ENCODE peak calls at places on chromosome 18, in nine cellular contexts. D, V, X, Q, T, A, Y, O and F are unnamed samples.

GRCh38 chr18:22084547-22084946 is 84.8 kb upstream of the GATA6 start:
- DNase-seq in D (no peak), V (no peak), X (no peak), Q (no peak), T (peak; percentile 92), A (peak; percentile 36), Y (no peak), O (no peak), F (no peak)

GRCh38 chr18:77073336-77074093 is 59.1 kb downstream of the MBP start:
- DNase-seq in D (no peak), V (no peak), X (no peak), Q (no peak), T (no peak), A (no peak), Y (no peak), O (no peak), F (no peak)

GRCh38 chr18:78713064-78713463 is 266.6 kb upstream of the SALL3 start:
- DNase-seq in D (no peak), V (no peak), X (no peak), Q (no peak), T (no peak), A (no peak), Y (no peak), O (peak; percentile 66), F (no peak)

GRCh38 chr18:60372598-60372997 is at the start of gene MC4R:
- DNase-seq in D (peak; percentile 74), V (no peak), X (no peak), Q (no peak), T (no peak), A (peak; percentile 14), Y (peak; percentile 84), O (peak; percentile 36), F (no peak)

GRCh38 chr18:47931707-47932103 is 1.2 kb upstream of the SMAD2 start:
- DNase-seq in D (peak; percentile 41), V (no peak), X (no peak), Q (peak; percentile 2), T (peak; percentile 38), A (no peak), Y (peak; percentile 20), O (peak; percentile 76), F (no peak)

GRCh38 chr18:9477509-9477908 is 2.2 kb downstream of the RALBP1 start:
- DNase-seq in D (no peak), V (no peak), X (no peak), Q (no peak), T (no peak), A (no peak), Y (no peak), O (no peak), F (no peak)

GRCh38 chr18:41899535-41899934 is 55.5 kb upstream of the PIK3C3 start:
- DNase-seq in D (no peak), V (no peak), X (peak; percentile 47), Q (no peak), T (no peak), A (no peak), Y (no peak), O (peak; percentile 3), F (no peak)

GRCh38 chr18:35049111-35050003 is 8.1 kb downstream of the MAPRE2 start:
- DNase-seq in D (no peak), V (no peak), X (peak; percentile 78), Q (no peak), T (no peak), A (no peak), Y (no peak), O (no peak), F (no peak)

GRCh38 chr18:58276640-58277456 is 232.8 kb downstream of the NEDD4L start:
- DNase-seq in D (no peak), V (no peak), X (no peak), Q (no peak), T (no peak), A (no peak), Y (no peak), O (no peak), F (no peak)

GRCh38 chr18:12908706-12909105 is 24.7 kb upstream of the PTPN2 start:
- DNase-seq in D (peak; percentile 27), V (no peak), X (no peak), Q (no peak), T (no peak), A (no peak), Y (peak; percentile 5), O (no peak), F (no peak)

GRCh38 chr18:51149605-51150429 is 47.7 kb downstream of the MEX3C start:
- DNase-seq in D (peak; percentile 63), V (no peak), X (peak; percentile 17), Q (no peak), T (no peak), A (no peak), Y (peak; percentile 83), O (no peak), F (no peak)

GRCh38 chr18:13909141-13909540 is 6.2 kb downstream of the MC2R start:
- DNase-seq in D (no peak), V (no peak), X (peak; percentile 39), Q (no peak), T (no peak), A (no peak), Y (no peak), O (no peak), F (no peak)

GRCh38 chr18:11147962-11148654 is 1.3 kb downstream of the PIEZO2 start:
- DNase-seq in D (peak; percentile 46), V (no peak), X (peak; percentile 82), Q (no peak), T (no peak), A (no peak), Y (peak; percentile 22), O (peak; percentile 47), F (peak; percentile 65)
- H3K4me3 ChIP-seq in D (peak overlapping the region; percentile 33), V (peak overlapping the region; percentile 53), X (peak overlapping the region; percentile 62), Q (no peak overlapping the region), T (no peak overlapping the region), A (peak overlapping the region; percentile 61), Y (peak overlapping the region; percentile 67), O (peak overlapping the region; percentile 65), F (peak overlapping the region; percentile 39)

DNA sequence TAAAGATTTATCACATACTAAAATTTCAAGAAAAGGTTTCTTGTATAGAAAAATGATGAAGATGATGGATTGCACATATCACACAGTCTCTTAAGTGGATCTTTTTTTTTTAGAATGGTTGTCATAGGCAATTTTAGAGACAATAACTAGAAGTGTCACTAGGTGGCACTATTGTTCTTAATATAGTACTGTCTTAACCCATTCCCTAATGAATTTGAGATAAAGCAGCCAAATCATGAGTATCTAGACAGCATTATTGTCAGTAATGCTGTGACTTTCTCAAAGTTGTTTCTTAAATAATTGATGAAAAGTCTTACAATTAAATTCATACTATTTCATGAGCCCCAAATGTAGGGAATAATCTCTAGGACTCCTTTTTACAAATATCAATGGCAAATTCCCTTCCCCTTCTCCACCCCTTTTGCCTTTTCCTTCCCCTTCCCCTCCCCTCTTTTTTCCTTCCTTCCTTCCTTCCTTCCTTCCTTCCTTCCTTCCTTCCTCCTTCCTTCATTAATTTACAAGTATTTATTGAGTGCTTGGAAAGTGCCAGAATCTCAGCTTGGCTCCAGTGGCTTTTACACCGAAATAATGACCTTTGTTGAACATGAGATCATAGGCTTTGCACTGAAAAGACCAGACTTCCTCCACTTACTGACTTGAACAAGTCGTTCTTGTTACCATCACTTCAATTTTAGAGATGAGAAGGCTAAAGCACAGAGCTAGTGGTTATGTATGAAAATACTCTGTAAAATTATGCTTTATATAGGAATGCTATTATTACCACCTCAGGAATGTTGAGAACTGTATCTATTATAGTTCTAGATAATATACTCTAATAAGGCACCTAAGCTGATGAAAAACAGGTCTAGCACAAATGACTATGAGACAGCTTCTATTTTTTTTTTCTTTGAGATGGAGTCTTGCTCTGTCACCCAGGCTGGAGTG is 19.8 kb downstream of the MYL12B start:
- DNase-seq in D (peak; percentile 88), V (no peak), X (no peak), Q (no peak), T (no peak), A (no peak), Y (peak; percentile 81), O (peak; percentile 87), F (no peak)
- H3K27ac ChIP-seq in D (peak overlapping the region; percentile 34), V (no peak overlapping the region), X (peak overlapping the region; percentile 49), Q (no peak overlapping the region), T (no peak overlapping the region), A (peak overlapping the region; percentile 47), Y (no peak overlapping the region), O (no peak overlapping the region), F (no peak overlapping the region)

GRCh38 chr18:32742620-32743019 is 30.2 kb downstream of the KLHL14 start:
- DNase-seq in D (no peak), V (no peak), X (no peak), Q (no peak), T (no peak), A (no peak), Y (no peak), O (peak; percentile 32), F (no peak)
- H3K4me3 ChIP-seq in D (no peak overlapping the region), V (no peak overlapping the region), X (no peak overlapping the region), Q (no peak overlapping the region), T (no peak overlapping the region), A (no peak overlapping the region), Y (no peak overlapping the region), O (no peak overlapping the region), F (no peak overlapping the region)

GRCh38 chr18:49652841-49653240 is 91.0 kb downstream of the LIPG start:
- DNase-seq in D (peak; percentile 40), V (no peak), X (no peak), Q (no peak), T (no peak), A (no peak), Y (no peak), O (no peak), F (no peak)

GRCh38 chr18:49656098-49656591 is 94.3 kb downstream of the LIPG start:
- DNase-seq in D (no peak), V (no peak), X (no peak), Q (no peak), T (no peak), A (no peak), Y (peak; percentile 23), O (no peak), F (no peak)

GRCh38 chr18:49654347-49654746 is 92.5 kb downstream of the LIPG start:
- DNase-seq in D (no peak), V (no peak), X (no peak), Q (no peak), T (no peak), A (no peak), Y (no peak), O (no peak), F (no peak)

GRCh38 chr18:49658871-49659378 is 97.1 kb downstream of the LIPG start:
- DNase-seq in D (no peak), V (no peak), X (no peak), Q (no peak), T (no peak), A (no peak), Y (no peak), O (peak; percentile 50), F (no peak)

DNA sequence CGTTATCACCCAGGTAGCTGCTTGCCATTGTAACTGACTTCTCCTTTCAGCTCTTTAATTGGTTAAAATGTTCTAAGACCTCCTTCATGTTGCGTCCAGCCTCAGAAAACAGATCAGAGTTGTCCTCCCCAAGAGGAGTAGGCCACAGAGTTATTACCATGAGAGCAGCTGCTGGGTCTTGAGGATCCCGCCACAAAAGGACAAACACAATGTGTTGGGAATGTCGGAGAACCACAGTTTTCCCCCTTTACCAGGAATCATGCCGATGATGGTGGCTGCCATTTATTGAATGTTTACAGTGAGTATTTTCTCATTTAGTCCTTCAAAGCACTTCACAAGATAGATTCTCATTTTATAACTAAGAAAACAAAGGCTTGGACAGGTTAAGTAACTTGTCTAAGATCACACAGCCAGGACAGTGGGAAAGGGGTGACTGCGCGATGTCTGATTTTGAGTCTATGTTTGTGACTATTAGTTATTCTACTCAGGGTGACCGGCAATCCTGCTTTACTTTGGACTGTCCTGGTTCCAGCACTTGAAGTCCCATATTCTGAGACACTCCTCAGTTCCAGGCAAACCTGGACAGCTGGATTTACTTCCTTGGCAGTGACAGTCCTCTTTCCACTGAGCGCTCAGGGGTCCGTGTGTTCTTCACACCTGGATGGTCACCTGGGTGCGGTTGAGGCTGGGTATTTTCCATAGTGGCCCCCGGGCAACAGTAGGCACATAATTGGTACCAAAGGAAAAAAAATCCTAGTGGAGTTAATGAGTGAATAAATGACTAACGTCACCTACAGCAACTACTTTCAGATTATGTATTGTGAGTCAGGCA is 93.6 kb downstream of the LIPG start:
- DNase-seq in D (no peak), V (no peak), X (no peak), Q (no peak), T (no peak), A (no peak), Y (no peak), O (no peak), F (peak; percentile 82)
- H3K27ac ChIP-seq in D (no peak overlapping the region), V (no peak overlapping the region), X (no peak overlapping the region), Q (no peak overlapping the region), T (no peak overlapping the region), A (no peak overlapping the region), Y (no peak overlapping the region), O (no peak overlapping the region), F (peak overlapping the region; percentile 79)